ENCODE peak calls at places on chromosome 1, in nine cellular contexts. U is stimulated activated CD4-positive, alpha-beta T cell treated with anti-CD3 and anti-CD28 coated beads, Interleukin-4, amount 100 ng/mL, for 48 hours; J is AG04449; S is HEK293T; E is GM04504; L is left ventricle myocardium inferior; G is Kasumi-1; R is NCI-H226; V is Right ventricle myocardium superior. B is an unnamed sample.

GRCh38 chr1:167705250-167705649 is 16.5 kb upstream of the MPZL1 start:
- DNase-seq in R (no peak), G (no peak), E (no peak), L (no peak), V (no peak), J (no peak), U (no peak), S (no peak), B (no peak)

GRCh38 chr1:66271216-66271903 is 262.6 kb upstream of the SGIP1 start:
- DNase-seq in G (no peak), E (peak), L (peak), U (peak), J (peak), V (peak), R (peak), S (peak), B (peak)

GRCh38 chr1:107512836-107513235 is 372.0 kb downstream of the NTNG1 start:
- DNase-seq in R (no peak), U (no peak), V (no peak), J (no peak), S (no peak), L (no peak), G (no peak), E (no peak), B (no peak)

GRCh38 chr1:180503274-180503862 is 991 bp upstream of the ACBD6 start:
- DNase-seq in U (no peak), R (peak), L (no peak), J (no peak), E (no peak), G (peak), S (no peak), V (no peak), B (no peak)

GRCh38 chr1:204763773-204764427 is 78.4 kb upstream of the LRRN2 start:
- DNase-seq in U (peak), V (peak), E (peak), R (peak), S (peak), G (peak), L (peak), J (peak), B (peak)

GRCh38 chr1:28954126-28954525 is 39.8 kb downstream of the EPB41 start:
- DNase-seq in G (no peak), R (no peak), J (no peak), E (no peak), L (no peak), S (no peak), U (no peak), V (no peak), B (no peak)

GRCh38 chr1:92960395-92961130 is 699 bp downstream of the DIPK1A start:
- DNase-seq in U (peak), J (peak), E (peak), G (peak), V (peak), S (peak), R (no peak), L (peak), B (peak)

GRCh38 chr1:155044812-155045690 is 6.1 kb upstream of the ADAM15 start:
- DNase-seq in J (no peak), R (peak), L (peak), V (peak), E (peak), G (peak), S (peak), U (peak), B (peak)

GRCh38 chr1:84406209-84406917 is 8.1 kb downstream of the DNASE2B start:
- DNase-seq in G (no peak), U (no peak), J (no peak), L (no peak), R (peak), V (no peak), E (no peak), S (no peak), B (no peak)

GRCh38 chr1:2443285-2444137 is 31.1 kb upstream of the PEX10 start:
- DNase-seq in V (no peak), J (no peak), R (no peak), L (no peak), G (no peak), U (no peak), S (peak), E (no peak), B (no peak)

GRCh38 chr1:211305044-211305443 is 21.6 kb upstream of the TRAF5 start:
- DNase-seq in G (no peak), R (no peak), V (no peak), E (no peak), U (no peak), L (no peak), S (peak), J (no peak), B (no peak)

GRCh38 chr1:180168786-180169640 is 14.3 kb downstream of the QSOX1 start:
- DNase-seq in V (no peak), J (no peak), S (peak), E (no peak), R (peak), L (no peak), U (peak), G (peak), B (peak)

GRCh38 chr1:5857508-5858090 is 134.6 kb downstream of the NPHP4 start:
- DNase-seq in J (no peak), S (no peak), V (no peak), R (no peak), G (no peak), U (no peak), L (no peak), E (no peak), B (no peak)

GRCh38 chr1:246595146-246595545 is 28.9 kb downstream of the CNST start:
- DNase-seq in E (no peak), V (no peak), U (no peak), G (no peak), L (no peak), S (no peak), R (no peak), J (no peak), B (no peak)

GRCh38 chr1:212816567-212817278 is 25.0 kb downstream of the TATDN3 start:
- DNase-seq in R (no peak), G (no peak), L (no peak), E (no peak), U (no peak), V (no peak), J (no peak), S (no peak), B (no peak)

GRCh38 chr1:1627261-1627841 is 4.6 kb upstream of the MMP23B start:
- DNase-seq in R (no peak), V (peak), U (no peak), S (no peak), E (no peak), G (no peak), J (no peak), L (no peak), B (peak)

GRCh38 chr1:167797005-167797404 is 75.2 kb downstream of the MPZL1 start:
- DNase-seq in S (no peak), E (peak), V (peak), G (peak), R (peak), J (peak), U (no peak), L (peak), B (peak)

GRCh38 chr1:116122955-116123757 is 12.0 kb downstream of the MAB21L3 start:
- DNase-seq in E (peak), R (peak), J (peak), L (no peak), G (no peak), S (no peak), V (no peak), U (no peak), B (no peak)

GRCh38 chr1:59081795-59082194 is 215.1 kb upstream of the FGGY start:
- DNase-seq in V (no peak), S (no peak), J (no peak), E (no peak), U (no peak), G (no peak), L (no peak), R (no peak), B (no peak)

GRCh38 chr1:243748706-243749283 is 101.2 kb downstream of the AKT3 start:
- DNase-seq in E (peak), U (no peak), S (peak), L (no peak), R (peak), J (peak), G (peak), V (no peak), B (no peak)

GRCh38 chr1:54158071-54158470 is 5.3 kb upstream of the CDCP2 start:
- DNase-seq in V (no peak), L (no peak), J (no peak), G (no peak), R (peak), E (no peak), S (no peak), U (no peak), B (peak)

GRCh38 chr1:223754681-223755431 is 42.5 kb downstream of the CAPN2 start:
- DNase-seq in L (no peak), S (no peak), J (no peak), G (no peak), R (no peak), V (no peak), E (no peak), U (no peak), B (no peak)

GRCh38 chr1:185280589-185280988 is 36.5 kb downstream of the IVNS1ABP start:
- DNase-seq in U (no peak), S (no peak), V (no peak), R (no peak), L (no peak), G (no peak), E (no peak), J (no peak), B (no peak)